ENCODE peak calls at places on chromosomes 13 and 19, in four cellular contexts. U is A549, S is K562, E is HepG2. V is an unnamed sample.

GRCh38 chr19:12838182-12838890 is at the start of gene MAST1:
- DNase-seq in U (peak; percentile 46), S (peak; percentile 81), E (no peak), V (peak; percentile 86)

GRCh38 chr13:95494082-95494681 is 58.3 kb upstream of the CLDN10 start:
- DNase-seq in U (peak; percentile 75), S (peak; percentile 57), E (peak; percentile 55), V (no peak)

GRCh38 chr19:48658483-48658882 is 12.5 kb upstream of the CA11 start:
- DNase-seq in U (no peak), S (no peak), E (no peak), V (no peak)

GRCh38 chr19:4795400-4795799 is 3.9 kb downstream of the FEM1A start:
- DNase-seq in U (no peak), S (no peak), E (no peak), V (no peak)

GRCh38 chr13:20106751-20107150 is 54.1 kb downstream of the GJA3 start:
- DNase-seq in U (no peak), S (no peak), E (no peak), V (no peak)

GRCh38 chr19:13425151-13425550 is 81.1 kb downstream of the CACNA1A start:
- DNase-seq in U (no peak), S (no peak), E (no peak), V (no peak)

GRCh38 chr19:46728693-46729339 is 11.9 kb upstream of the PRKD2 start:
- DNase-seq in U (peak; percentile 72), S (peak; percentile 86), E (peak; percentile 27), V (peak; percentile 90)

GRCh38 chr13:113187263-113187669 is 21.2 kb downstream of the PCID2 start:
- DNase-seq in U (peak; percentile 95), S (peak; percentile 64), E (peak; percentile 83), V (no peak)

GRCh38 chr13:49214917-49215376 is 5.2 kb upstream of the MLNR start:
- DNase-seq in U (peak; percentile 31), S (no peak), E (peak; percentile 78), V (peak; percentile 59)

GRCh38 chr13:34412295-34412694 is 529.8 kb upstream of the NBEA start:
- DNase-seq in U (no peak), S (no peak), E (no peak), V (no peak)

GRCh38 chr19:46859637-46860124 is 1.1 kb upstream of the ARHGAP35 start:
- DNase-seq in U (peak; percentile 90), S (peak; percentile 48), E (peak; percentile 87), V (no peak)

GRCh38 chr19:34336781-34337271 is 28.2 kb upstream of the GPI start:
- DNase-seq in U (peak; percentile 51), S (peak; percentile 44), E (no peak), V (no peak)

GRCh38 chr13:101116826-101117225 is 299.5 kb downstream of the NALCN start:
- DNase-seq in U (no peak), S (no peak), E (no peak), V (no peak)

GRCh38 chr19:48501961-48502719 is 9.5 kb downstream of the LMTK3 start:
- DNase-seq in U (peak; percentile 99), S (peak; percentile 95), E (peak; percentile 86), V (peak; percentile 100)

GRCh38 chr13:23381877-23382276 is 51.6 kb downstream of the SACS start:
- DNase-seq in U (no peak), S (no peak), E (no peak), V (no peak)

GRCh38 chr13:76148926-76149325 is 512.8 kb downstream of the LMO7 start:
- DNase-seq in U (no peak), S (no peak), E (no peak), V (no peak)

GRCh38 chr13:30421093-30422055 is 919 bp upstream of the UBE2L5 start:
- DNase-seq in U (peak; percentile 80), S (peak; percentile 68), E (no peak), V (peak; percentile 78)

GRCh38 chr13:50128406-50129048 is 113.3 kb downstream of the KCNRG start:
- DNase-seq in U (no peak), S (no peak), E (no peak), V (no peak)

GRCh38 chr19:11378319-11379189 is 4.1 kb downstream of the SWSAP1 start:
- DNase-seq in U (peak; percentile 72), S (peak; percentile 47), E (peak; percentile 48), V (no peak)

GRCh38 chr19:38079926-38080380 is 144.1 kb downstream of the DPF1 start:
- DNase-seq in U (peak; percentile 78), S (no peak), E (peak; percentile 68), V (no peak)

GRCh38 chr19:46660008-46660517 is 919 bp downstream of the DACT3 start:
- DNase-seq in U (peak; percentile 54), S (peak; percentile 61), E (no peak), V (peak; percentile 72)

GRCh38 chr19:42420055-42420544 is 7.1 kb downstream of the LIPE start:
- DNase-seq in U (peak; percentile 89), S (peak; percentile 90), E (peak; percentile 80), V (no peak)

GRCh38 chr13:83829800-83830199 is 52.5 kb downstream of the SLITRK1 start:
- DNase-seq in U (no peak), S (no peak), E (no peak), V (no peak)

GRCh38 chr19:19540707-19541515 is 2.8 kb downstream of the CILP2 start:
- DNase-seq in U (peak; percentile 45), S (peak; percentile 92), E (no peak), V (peak; percentile 98)

GRCh38 chr13:113078895-113079720 is 26.5 kb upstream of the F7 start:
- DNase-seq in U (no peak), S (no peak), E (no peak), V (no peak)

GRCh38 chr13:67736646-67737420 is 506.7 kb upstream of the PCDH9 start:
- DNase-seq in U (peak; percentile 43), S (no peak), E (peak; percentile 5), V (peak; percentile 67)

GRCh38 chr13:27997904-27998522 is 9.5 kb upstream of the URAD start:
- DNase-seq in U (peak; percentile 59), S (peak; percentile 17), E (peak; percentile 48), V (peak; percentile 64)
- TF ChIP-seq CEBPB in U (no peak), S (no peak), E (no peak), V (no peak)

GRCh38 chr13:43196750-43197149 is 173.4 kb downstream of the DNAJC15 start:
- DNase-seq in U (no peak), S (no peak), E (no peak), V (no peak)

GRCh38 chr13:43193789-43194188 is 170.4 kb downstream of the DNAJC15 start:
- DNase-seq in U (no peak), S (no peak), E (no peak), V (no peak)

GRCh38 chr13:43195112-43195511 is 171.7 kb downstream of the DNAJC15 start:
- DNase-seq in U (no peak), S (no peak), E (no peak), V (no peak)

GRCh38 chr13:43196171-43196611 is 172.8 kb downstream of the DNAJC15 start:
- DNase-seq in U (no peak), S (no peak), E (no peak), V (no peak)

DNA sequence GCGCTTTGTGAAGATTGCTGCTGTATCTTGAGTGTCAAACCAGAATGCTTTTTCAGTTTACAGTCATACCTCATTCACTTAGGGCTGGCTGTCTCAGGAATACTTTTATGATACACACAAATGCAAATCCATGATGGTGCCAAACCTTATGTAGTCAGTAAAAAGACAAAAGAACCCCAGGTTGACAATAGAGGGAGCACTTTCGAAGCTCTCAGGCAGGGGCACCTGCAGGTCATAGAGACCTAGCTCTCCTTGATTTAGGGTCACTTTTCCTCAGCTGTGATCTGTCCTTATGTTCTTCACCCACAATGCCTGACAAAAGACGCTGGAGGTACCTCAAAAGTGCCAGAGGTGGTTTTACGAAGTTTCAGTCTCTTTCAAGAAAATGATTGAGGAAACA is 172.2 kb downstream of the DNAJC15 start:
- DNase-seq in U (no peak), S (no peak), E (no peak), V (no peak)
- TF ChIP-seq RNF2 in U (no peak), S (no peak), E (no peak), V (no peak)

GRCh38 chr13:57632276-57633140 is 964 bp downstream of the PCDH17 start:
- DNase-seq in U (no peak), S (no peak), E (no peak), V (peak; percentile 72)
- TF ChIP-seq CEBPB in U (no peak), S (no peak), E (no peak), V (no peak)

GRCh38 chr19:17765069-17765618 is 13.9 kb downstream of the FCHO1 start:
- DNase-seq in U (peak; percentile 92), S (no peak), E (peak; percentile 88), V (no peak)
- TF ChIP-seq RNF2 in U (no peak), S (no peak), E (no peak), V (no peak)

GRCh38 chr13:26246154-26246553 is 7.8 kb upstream of the CDK8 start:
- DNase-seq in U (no peak), S (no peak), E (peak; percentile 59), V (no peak)

GRCh38 chr13:26247011-26247410 is 6.9 kb upstream of the CDK8 start:
- DNase-seq in U (no peak), S (no peak), E (no peak), V (no peak)

GRCh38 chr13:26249551-26249950 is 4.4 kb upstream of the CDK8 start:
- DNase-seq in U (no peak), S (no peak), E (no peak), V (no peak)

GRCh38 chr13:26253262-26253786 is 605 bp upstream of the CDK8 start:
- DNase-seq in U (no peak), S (no peak), E (no peak), V (no peak)

DNA sequence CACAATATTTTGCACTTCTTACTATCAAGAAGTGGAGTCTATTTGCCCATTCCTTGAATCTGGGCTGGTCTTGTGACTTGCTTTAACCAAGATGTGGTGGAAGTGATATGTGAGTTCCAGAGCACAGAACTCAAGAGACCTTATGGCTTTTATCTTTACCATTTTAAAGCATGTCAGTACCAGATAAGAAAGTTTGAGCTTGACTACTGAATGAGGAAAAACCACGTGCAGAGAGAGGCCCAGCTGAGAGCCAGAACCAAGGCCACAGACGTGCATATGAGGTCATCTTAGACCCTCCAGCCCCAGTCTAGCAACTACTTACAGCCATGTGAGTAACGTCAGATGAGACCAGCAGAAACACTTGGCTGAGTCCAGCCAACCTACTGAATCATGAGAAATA is 6.3 kb upstream of the CDK8 start:
- DNase-seq in U (no peak), S (peak; percentile 34), E (no peak), V (no peak)
- TF ChIP-seq CEBPB in U (no peak), S (no peak), E (no peak), V (no peak)

V was measured in H1.